ENCODE peak calls at places on chromosome 18, in five cellular contexts. Q is psoas muscle, H is fibroblast of lung, K is A549, L is progenitor cell of endocrine pancreas. P is an unnamed sample.

GRCh38 chr18:66495844-66496243 is 108.0 kb downstream of the CDH19 start:
- DNase-seq in H (peak), Q (peak), K (peak), L (peak), P (no peak)

GRCh38 chr18:5746844-5747243 is 148.5 kb downstream of the TMEM200C start:
- DNase-seq in Q (no peak), L (no peak), K (no peak), H (no peak), P (no peak)

GRCh38 chr18:4026542-4026941 is 428.6 kb downstream of the DLGAP1 start:
- DNase-seq in Q (no peak), L (no peak), H (no peak), K (no peak), P (no peak)

GRCh38 chr18:58043452-58044369 is at the start of gene NEDD4L:
- DNase-seq in H (peak), Q (peak), L (peak), K (peak), P (peak)

GRCh38 chr18:3649559-3650426 is 199.8 kb downstream of the TGIF1 start:
- DNase-seq in Q (peak), K (peak), L (no peak), H (peak), P (peak)

GRCh38 chr18:34956663-34957062 is 84.5 kb upstream of the MAPRE2 start:
- DNase-seq in L (no peak), H (peak), K (no peak), Q (no peak), P (peak)

GRCh38 chr18:6878881-6879280 is 149.4 kb downstream of the ARHGAP28 start:
- DNase-seq in L (no peak), Q (no peak), H (no peak), K (no peak), P (no peak)

GRCh38 chr18:3346487-3346886 is 84.6 kb downstream of the MYL12B start:
- DNase-seq in L (no peak), K (no peak), Q (no peak), H (no peak), P (peak)

GRCh38 chr18:63199743-63200241 is 119.8 kb downstream of the BCL2 start:
- DNase-seq in H (no peak), Q (no peak), L (no peak), K (no peak), P (no peak)

GRCh38 chr18:61471832-61472406 is 138.7 kb downstream of the CDH20 start:
- DNase-seq in H (no peak), K (no peak), Q (no peak), L (no peak), P (no peak)

GRCh38 chr18:24176727-24177416 is 38.0 kb downstream of the CABYR start:
- DNase-seq in H (peak), L (peak), Q (peak), K (peak), P (peak)

GRCh38 chr18:7809455-7809854 is 242.3 kb downstream of the PTPRM start:
- DNase-seq in H (no peak), Q (no peak), K (no peak), L (no peak), P (no peak)

GRCh38 chr18:60889442-60889841 is 443.8 kb upstream of the CDH20 start:
- DNase-seq in H (no peak), K (no peak), Q (no peak), L (no peak), P (no peak)

GRCh38 chr18:62325806-62326645 is 916 bp downstream of the TNFRSF11A start:
- DNase-seq in Q (no peak), H (peak), K (no peak), L (peak), P (no peak)

GRCh38 chr18:58829263-58829662 is 35.4 kb upstream of the ZNF532 start:
- DNase-seq in K (no peak), H (peak), L (no peak), Q (no peak), P (no peak)

GRCh38 chr18:58850784-58851469 is 13.8 kb upstream of the ZNF532 start:
- DNase-seq in Q (peak), L (no peak), H (peak), K (no peak), P (no peak)

GRCh38 chr18:76493213-76494107 is 1.6 kb downstream of the ZNF516 start:
- DNase-seq in L (no peak), H (peak), K (peak), Q (no peak), P (peak)

GRCh38 chr18:37304012-37304680 is 261.5 kb downstream of the CELF4 start:
- DNase-seq in H (no peak), Q (no peak), L (no peak), K (no peak), P (no peak)

GRCh38 chr18:39318008-39318407 is 1752.4 kb upstream of the CELF4 start:
- DNase-seq in Q (no peak), L (no peak), K (no peak), H (no peak), P (no peak)

GRCh38 chr18:70456376-70456775 is 167.5 kb downstream of the SOCS6 start:
- DNase-seq in K (no peak), L (no peak), H (no peak), Q (no peak), P (no peak)

GRCh38 chr18:63162271-63163014 is 157.1 kb downstream of the BCL2 start:
- DNase-seq in L (no peak), H (peak), Q (no peak), K (no peak), P (no peak)

GRCh38 chr18:25830787-25831186 is 259.6 kb downstream of the SS18 start:
- DNase-seq in H (peak), L (no peak), Q (peak), K (no peak), P (peak)

GRCh38 chr18:31233550-31234306 is 71.1 kb upstream of the DSC1 start:
- DNase-seq in K (no peak), Q (no peak), H (no peak), L (no peak), P (no peak)

GRCh38 chr18:23721711-23722479 is 32.6 kb downstream of the LAMA3 start:
- DNase-seq in H (peak), L (no peak), Q (no peak), K (peak), P (no peak)

GRCh38 chr18:56083889-56084288 is 495.9 kb upstream of the TCF4 start:
- DNase-seq in Q (no peak), K (no peak), H (no peak), L (no peak), P (no peak)

GRCh38 chr18:58196881-58197872 is 153.2 kb downstream of the NEDD4L start:
- DNase-seq in K (no peak), Q (no peak), L (no peak), H (no peak), P (no peak)

GRCh38 chr18:44771957-44772917 is 91.5 kb downstream of the SETBP1 start:
- DNase-seq in K (peak), L (no peak), Q (no peak), H (peak), P (no peak)

GRCh38 chr18:22723741-22724140 is 209.4 kb upstream of the RBBP8 start:
- DNase-seq in L (no peak), H (no peak), Q (no peak), K (no peak), P (no peak)

GRCh38 chr18:78501251-78501650 is 478.4 kb upstream of the SALL3 start:
- DNase-seq in L (no peak), H (no peak), Q (no peak), K (no peak), P (no peak)

GRCh38 chr18:38690626-38691025 is 1125.0 kb upstream of the CELF4 start:
- DNase-seq in Q (no peak), K (no peak), H (no peak), L (no peak), P (no peak)

GRCh38 chr18:58977223-58977622 is 112.5 kb downstream of the ZNF532 start:
- DNase-seq in L (no peak), K (no peak), Q (peak), H (peak), P (no peak)

GRCh38 chr18:57744211-57744694 is 58.9 kb downstream of the ATP8B1 start:
- DNase-seq in H (peak), L (no peak), K (peak), Q (no peak), P (no peak)

GRCh38 chr18:61394983-61395382 is 61.8 kb downstream of the CDH20 start:
- DNase-seq in Q (no peak), H (no peak), K (no peak), L (no peak), P (no peak)

GRCh38 chr18:37445368-37445767 is 120.2 kb downstream of the CELF4 start:
- DNase-seq in L (no peak), K (no peak), Q (no peak), H (no peak), P (peak)

GRCh38 chr18:34942975-34943374 is 98.2 kb upstream of the MAPRE2 start:
- DNase-seq in L (no peak), Q (no peak), H (no peak), K (peak), P (no peak)

GRCh38 chr18:59631583-59632181 is 65.5 kb downstream of the CCBE1 start:
- DNase-seq in L (no peak), H (peak), K (peak), Q (no peak), P (no peak)

GRCh38 chr18:3340682-3341097 is 78.8 kb downstream of the MYL12B start:
- DNase-seq in H (no peak), K (no peak), Q (no peak), L (no peak), P (peak)

DNA sequence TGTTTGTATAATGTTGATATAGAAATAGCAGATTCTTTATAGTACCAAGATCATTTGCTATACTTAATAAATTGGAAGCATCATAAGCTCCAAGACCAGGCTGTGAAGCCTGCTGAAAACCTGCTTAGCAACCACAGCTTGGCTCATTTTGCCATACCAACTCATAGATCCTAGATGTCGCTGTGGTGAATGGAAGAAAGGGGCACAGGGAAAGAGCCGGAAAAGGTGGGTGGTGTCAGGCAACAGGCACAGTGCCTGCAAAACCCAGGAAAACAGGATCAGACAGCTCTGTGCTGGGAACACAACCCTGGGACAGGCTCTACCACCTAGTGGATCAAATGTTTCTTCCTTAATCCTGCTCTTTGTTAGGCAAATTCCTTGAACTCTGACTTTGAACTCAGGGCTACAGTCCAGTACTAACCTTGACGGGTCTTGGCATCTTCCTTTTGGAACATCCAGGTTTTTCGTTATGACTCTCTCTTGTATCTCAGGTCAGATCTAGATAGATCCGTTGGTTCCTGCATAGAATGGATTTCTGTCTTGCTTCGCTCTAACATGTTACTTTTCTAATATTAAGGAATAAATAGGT is 31.6 kb downstream of the TWSG1 start:
- DNase-seq in H (peak), K (peak), Q (no peak), L (peak), P (peak)
- TF ChIP-seq CTCF in H (peak), K (no peak), Q (peak), L (peak), P (peak)

GRCh38 chr18:50268022-50268747 is 1.9 kb upstream of the CFAP53 start:
- DNase-seq in Q (peak), L (peak), H (peak), K (peak), P (no peak)
- TF ChIP-seq CTCF in Q (peak), L (peak), H (peak), K (peak), P (peak)

GRCh38 chr18:75161629-75162028 is 47.3 kb downstream of the PTGR3 start:
- DNase-seq in H (peak), Q (peak), L (no peak), K (peak), P (no peak)
- TF ChIP-seq CTCF in H (no peak), Q (peak), L (no peak), K (no peak), P (no peak)

GRCh38 chr18:36304723-36305122 is 7.2 kb downstream of the FHOD3 start:
- DNase-seq in H (no peak), L (no peak), Q (no peak), K (no peak), P (no peak)

GRCh38 chr18:36301884-36302283 is 4.4 kb downstream of the FHOD3 start:
- DNase-seq in L (no peak), Q (no peak), H (no peak), K (no peak), P (no peak)

GRCh38 chr18:36300211-36300610 is 2.7 kb downstream of the FHOD3 start:
- DNase-seq in H (no peak), L (no peak), Q (no peak), K (no peak), P (no peak)

GRCh38 chr18:36303203-36303844 is 5.8 kb downstream of the FHOD3 start:
- DNase-seq in Q (no peak), K (no peak), L (no peak), H (no peak), P (no peak)

DNA sequence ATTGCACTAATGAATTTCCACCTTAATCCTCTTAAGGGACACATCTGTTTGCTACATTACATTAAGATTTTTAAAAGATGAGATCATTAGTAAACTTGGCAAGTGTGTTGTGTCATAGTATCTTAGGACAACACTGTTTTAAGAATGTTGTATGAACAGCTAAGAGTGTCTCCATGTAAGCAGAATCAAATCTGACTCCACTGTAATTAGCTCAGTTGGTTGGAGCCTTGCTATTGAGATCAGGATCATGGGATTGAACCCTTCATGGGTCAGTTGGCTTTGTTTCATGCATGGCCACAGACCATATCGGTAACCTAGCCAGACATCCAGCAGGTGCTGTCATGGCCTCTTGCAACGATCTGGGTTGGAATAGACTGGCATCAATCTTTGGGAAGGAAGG is 5.2 kb downstream of the FHOD3 start:
- DNase-seq in H (peak), Q (no peak), L (no peak), K (no peak), P (peak)
- TF ChIP-seq CTCF in H (no peak), Q (no peak), L (no peak), K (no peak), P (no peak)

DNA sequence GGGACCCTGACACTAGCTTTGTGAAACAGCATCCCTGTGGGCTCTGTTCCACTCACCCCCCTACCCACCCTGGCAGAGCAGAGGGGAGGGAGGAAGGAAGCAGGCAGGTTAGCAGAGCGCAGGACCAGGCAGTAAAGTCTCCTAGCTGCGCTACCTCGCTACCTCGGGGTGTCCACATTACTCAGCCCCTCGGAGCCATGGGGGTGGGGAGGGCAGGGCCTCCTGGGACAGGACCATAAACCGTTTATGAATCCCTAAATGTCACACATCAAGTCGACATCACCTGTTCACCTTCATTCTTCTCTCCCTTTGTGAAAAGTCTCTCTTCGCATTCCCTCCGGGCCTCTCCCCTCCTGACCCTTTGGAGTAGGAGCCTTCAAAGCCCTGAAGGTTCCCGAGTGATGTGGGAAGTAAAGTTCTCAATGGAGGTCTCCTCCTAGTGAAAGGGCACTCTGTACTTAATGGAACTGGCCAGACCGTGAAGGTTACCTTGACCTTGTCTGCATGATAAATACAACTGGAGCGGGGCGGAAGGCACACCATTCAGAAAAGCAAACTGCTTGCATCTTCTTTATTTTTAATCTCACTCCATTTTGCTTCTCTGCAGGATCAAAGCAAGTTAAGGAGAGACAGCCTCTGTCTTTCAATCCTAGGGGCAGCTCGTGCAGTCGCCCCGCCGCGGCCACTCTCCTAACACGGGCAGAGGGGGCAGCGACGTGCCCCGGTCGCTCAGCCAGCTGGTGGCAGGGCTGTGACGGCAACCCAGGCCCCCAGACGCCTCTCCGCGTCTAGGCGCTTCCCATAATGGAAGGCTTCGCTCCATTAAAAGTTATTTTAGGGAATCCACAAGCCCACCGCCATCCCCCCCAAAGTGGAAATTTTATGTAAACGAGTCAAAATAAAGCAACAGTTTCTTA is 23.8 kb upstream of the SMAD7 start:
- DNase-seq in L (no peak), K (no peak), Q (no peak), H (no peak), P (no peak)
- TF ChIP-seq CTCF in L (peak), K (no peak), Q (no peak), H (no peak), P (no peak)

DNA sequence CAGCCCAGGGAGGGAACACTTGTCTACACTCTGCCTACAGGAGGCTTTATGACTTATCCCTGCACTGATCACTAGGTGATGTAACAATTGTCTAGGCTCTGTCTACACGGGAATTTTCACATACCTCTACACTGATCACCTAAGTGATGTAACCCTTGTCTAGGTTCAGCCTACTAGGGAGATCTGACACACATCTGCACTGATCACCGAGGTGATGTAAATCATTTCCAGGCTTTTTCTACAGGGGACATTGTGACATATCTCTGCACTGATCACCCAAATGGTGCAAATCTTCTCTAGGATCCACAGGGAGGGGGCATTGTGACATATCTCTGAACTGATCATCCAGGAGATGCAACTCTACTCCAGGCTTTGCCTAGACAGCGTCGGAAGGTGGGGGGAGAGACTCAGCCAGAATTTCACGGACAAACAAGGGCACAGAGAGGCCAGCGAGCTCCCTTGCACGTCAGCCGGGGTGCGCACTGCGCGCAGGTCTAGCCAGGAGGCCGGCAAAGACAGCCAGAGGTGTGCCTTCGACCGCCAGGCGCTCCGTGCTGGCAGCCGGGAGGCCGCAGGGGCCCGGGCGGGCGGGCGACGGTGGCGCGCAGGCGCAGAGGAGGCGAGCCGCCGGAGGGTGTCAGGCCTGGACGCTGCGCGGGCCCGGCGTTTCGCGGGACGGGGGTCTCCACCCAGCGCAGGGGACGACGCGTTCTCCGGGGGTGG is 46.9 kb upstream of the USP14 start:
- DNase-seq in H (peak), Q (peak), K (peak), L (peak), P (no peak)
- TF ChIP-seq CTCF in H (no peak), Q (no peak), K (no peak), L (peak), P (no peak)

GRCh38 chr18:49886891-49887764 is 73.8 kb upstream of the ACAA2 start:
- DNase-seq in H (no peak), L (no peak), K (no peak), Q (no peak), P (no peak)
- TF ChIP-seq CTCF in H (no peak), L (peak), K (no peak), Q (no peak), P (no peak)